ENCODE peak calls at places on chromosome X, in six cellular contexts. E is HTR-8/SVneo; Y is coronary artery; K is stimulated activated CD8-positive, alpha-beta memory T cell treated with anti-CD3 and anti-CD28 coated beads, Interleukin-12 subunit alpha, Interleukin-12 subunit beta, amount 100 ng/mL, for 4 hours; J is stimulated activated effector memory CD8-positive, alpha-beta T cell treated with anti-CD3 and anti-CD28 coated beads, Interleukin-12 subunit alpha, Interleukin-12 subunit beta, amount 100 ng/mL, for 72 hours; V is RPMI8226. M is an unnamed sample.
A peak's percentile ranks its signal among the peaks of the same experiment; 100 is the strongest.

GRCh38 chrX:106023947-106024346 is 14.6 kb downstream of the SERPINA7 start:
- DNase-seq in K (no peak), J (no peak), Y (no peak), V (no peak), E (no peak), M (no peak)

GRCh38 chrX:46710425-46710824 is 48.5 kb downstream of the SLC9A7 start:
- DNase-seq in V (no peak), K (no peak), E (no peak), J (no peak), Y (no peak), M (no peak)

GRCh38 chrX:18354369-18355329 is at the start of gene SCML2:
- DNase-seq in Y (no peak), E (no peak), K (peak; percentile 24), J (peak; percentile 50), V (peak; percentile 56), M (peak; percentile 39)

GRCh38 chrX:1475881-1476280 is 23.2 kb upstream of the ASMTL start:
- DNase-seq in E (no peak), Y (no peak), J (peak; percentile 50), K (no peak), V (no peak), M (no peak)

GRCh38 chrX:109847257-109848187 is 114.5 kb upstream of the ACSL4 start:
- DNase-seq in E (peak; percentile 26), J (no peak), V (no peak), K (no peak), Y (no peak), M (no peak)

GRCh38 chrX:10833299-10834169 is 213.1 kb upstream of the MID1 start:
- DNase-seq in E (peak; percentile 9), V (no peak), J (no peak), K (no peak), Y (no peak), M (peak; percentile 43)

GRCh38 chrX:74835566-74835965 is 89.7 kb downstream of the NEXMIF start:
- DNase-seq in V (no peak), Y (no peak), K (no peak), E (no peak), J (no peak), M (no peak)

GRCh38 chrX:69010339-69010738 is 154.9 kb downstream of the PJA1 start:
- DNase-seq in Y (peak; percentile 19), J (no peak), E (no peak), K (no peak), V (no peak), M (no peak)

GRCh38 chrX:27746516-27746915 is 61.3 kb upstream of the MAGEB10 start:
- DNase-seq in J (no peak), E (no peak), V (no peak), K (no peak), Y (no peak), M (no peak)

GRCh38 chrX:119692241-119693031 is 532 bp downstream of the SEPTIN6 start:
- DNase-seq in V (peak; percentile 70), K (peak; percentile 47), J (peak; percentile 76), Y (no peak), E (no peak), M (peak; percentile 4)

GRCh38 chrX:123869488-123869887 is 9.6 kb downstream of the XIAP start:
- DNase-seq in J (no peak), E (no peak), Y (no peak), K (no peak), V (no peak), M (no peak)

GRCh38 chrX:41382699-41383645 is 49.0 kb downstream of the DDX3X start:
- DNase-seq in Y (no peak), J (no peak), K (no peak), V (no peak), E (no peak), M (peak; percentile 4)

GRCh38 chrX:131729295-131729694 is 185.4 kb downstream of the OR13H1 start:
- DNase-seq in K (peak; percentile 55), V (no peak), E (no peak), Y (peak; percentile 89), J (no peak), M (no peak)

GRCh38 chrX:39519213-39519544 is 578.6 kb downstream of the BCOR start:
- DNase-seq in V (peak; percentile 64), K (no peak), Y (no peak), J (no peak), E (no peak), M (no peak)

GRCh38 chrX:42530027-42530426 is 247.9 kb downstream of the PPP1R2C start:
- DNase-seq in Y (no peak), V (no peak), E (no peak), K (no peak), J (no peak), M (peak; percentile 19)

GRCh38 chrX:50814701-50815476 is 895 bp upstream of the SHROOM4 start:
- DNase-seq in K (no peak), J (no peak), V (no peak), E (no peak), Y (no peak), M (peak; percentile 11)

GRCh38 chrX:85024562-85024961 is 20.9 kb downstream of the APOOL start:
- DNase-seq in K (no peak), V (no peak), J (no peak), Y (no peak), E (no peak), M (no peak)

GRCh38 chrX:96102997-96103396 is 581.6 kb upstream of the DIAPH2 start:
- DNase-seq in K (no peak), V (no peak), J (no peak), E (no peak), Y (no peak), M (no peak)